ENCODE peak calls at places on chromosome 11, in nine cellular contexts. One of them, this sample, is unnamed.

GRCh38 chr11:117657801-117658200 is 139.2 kb downstream of the DSCAML1 start:
- DNase-seq in A549: no peak
- DNase-seq in K562: no peak
- DNase-seq in tibial nerve: no peak
- DNase-seq in transverse colon: no peak
- DNase-seq in sigmoid colon: no peak
- DNase-seq in GM12878: no peak
- DNase-seq in stomach: no peak
- DNase-seq in SK-N-SH: no peak
- DNase-seq in this sample: no peak

GRCh38 chr11:121486054-121486453 is 33.3 kb upstream of the SORL1-AS1 start:
- DNase-seq in A549: no peak
- DNase-seq in K562: no peak
- DNase-seq in tibial nerve: no peak
- DNase-seq in transverse colon: no peak
- DNase-seq in sigmoid colon: no peak
- DNase-seq in GM12878: no peak
- DNase-seq in stomach: no peak
- DNase-seq in SK-N-SH: no peak
- DNase-seq in this sample: no peak

GRCh38 chr11:94880216-94880615 is 93.1 kb downstream of the CWC15 start:
- DNase-seq in A549: peak
- DNase-seq in K562: no peak
- DNase-seq in tibial nerve: no peak
- DNase-seq in transverse colon: no peak
- DNase-seq in sigmoid colon: no peak
- DNase-seq in GM12878: no peak
- DNase-seq in stomach: no peak
- DNase-seq in SK-N-SH: no peak
- DNase-seq in this sample: no peak

GRCh38 chr11:93208663-93209270 is 11.0 kb upstream of the SLC36A4 start:
- DNase-seq in A549: no peak
- DNase-seq in K562: no peak
- DNase-seq in tibial nerve: no peak
- DNase-seq in transverse colon: no peak
- DNase-seq in sigmoid colon: no peak
- DNase-seq in GM12878: no peak
- DNase-seq in stomach: no peak
- DNase-seq in SK-N-SH: no peak
- DNase-seq in this sample: no peak

GRCh38 chr11:88292156-88292844 is 45.2 kb downstream of the CTSC start:
- DNase-seq in A549: peak
- DNase-seq in K562: no peak
- DNase-seq in tibial nerve: no peak
- DNase-seq in transverse colon: peak
- DNase-seq in sigmoid colon: no peak
- DNase-seq in GM12878: no peak
- DNase-seq in stomach: peak
- DNase-seq in SK-N-SH: peak
- DNase-seq in this sample: no peak

GRCh38 chr11:13287026-13287425 is 9.4 kb downstream of the BMAL1 start:
- DNase-seq in A549: no peak
- DNase-seq in K562: no peak
- DNase-seq in tibial nerve: no peak
- DNase-seq in transverse colon: no peak
- DNase-seq in sigmoid colon: no peak
- DNase-seq in GM12878: no peak
- DNase-seq in stomach: no peak
- DNase-seq in SK-N-SH: no peak
- DNase-seq in this sample: no peak

GRCh38 chr11:80816966-80817365 is 1376.1 kb upstream of the TENM4 start:
- DNase-seq in A549: no peak
- DNase-seq in K562: no peak
- DNase-seq in tibial nerve: no peak
- DNase-seq in transverse colon: no peak
- DNase-seq in sigmoid colon: no peak
- DNase-seq in GM12878: peak
- DNase-seq in stomach: no peak
- DNase-seq in SK-N-SH: no peak
- DNase-seq in this sample: no peak

GRCh38 chr11:62599909-62600308 is 1.8 kb downstream of the MTA2 start:
- DNase-seq in A549: no peak
- DNase-seq in K562: no peak
- DNase-seq in tibial nerve: no peak
- DNase-seq in transverse colon: no peak
- DNase-seq in sigmoid colon: no peak
- DNase-seq in GM12878: no peak
- DNase-seq in stomach: no peak
- DNase-seq in SK-N-SH: no peak
- DNase-seq in this sample: no peak

GRCh38 chr11:3223932-3224729 is 5.5 kb upstream of the MRGPRG start:
- DNase-seq in A549: no peak
- DNase-seq in K562: no peak
- DNase-seq in tibial nerve: no peak
- DNase-seq in transverse colon: no peak
- DNase-seq in sigmoid colon: no peak
- DNase-seq in GM12878: no peak
- DNase-seq in stomach: peak
- DNase-seq in SK-N-SH: peak
- DNase-seq in this sample: no peak

GRCh38 chr11:1073261-1073724 is 1.4 kb upstream of the MUC2 start:
- DNase-seq in A549: peak
- DNase-seq in K562: no peak
- DNase-seq in tibial nerve: peak
- DNase-seq in transverse colon: peak
- DNase-seq in sigmoid colon: peak
- DNase-seq in GM12878: no peak
- DNase-seq in stomach: peak
- DNase-seq in SK-N-SH: no peak
- DNase-seq in this sample: no peak

GRCh38 chr11:93484716-93485115 is 58.5 kb downstream of the SMCO4 start:
- DNase-seq in A549: no peak
- DNase-seq in K562: no peak
- DNase-seq in tibial nerve: no peak
- DNase-seq in transverse colon: no peak
- DNase-seq in sigmoid colon: no peak
- DNase-seq in GM12878: no peak
- DNase-seq in stomach: no peak
- DNase-seq in SK-N-SH: peak
- DNase-seq in this sample: peak

GRCh38 chr11:31959711-31960110 is 131.2 kb upstream of the RCN1 start:
- DNase-seq in A549: peak
- DNase-seq in K562: no peak
- DNase-seq in tibial nerve: no peak
- DNase-seq in transverse colon: no peak
- DNase-seq in sigmoid colon: no peak
- DNase-seq in GM12878: no peak
- DNase-seq in stomach: no peak
- DNase-seq in SK-N-SH: no peak
- DNase-seq in this sample: no peak

GRCh38 chr11:62560566-62561103 is 13.1 kb downstream of the EEF1G start:
- DNase-seq in A549: peak
- DNase-seq in K562: peak
- DNase-seq in tibial nerve: peak
- DNase-seq in transverse colon: peak
- DNase-seq in sigmoid colon: peak
- DNase-seq in GM12878: no peak
- DNase-seq in stomach: peak
- DNase-seq in SK-N-SH: peak
- DNase-seq in this sample: peak

GRCh38 chr11:73270089-73270854 is 1.9 kb upstream of the P2RY6 start:
- DNase-seq in A549: no peak
- DNase-seq in K562: no peak
- DNase-seq in tibial nerve: no peak
- DNase-seq in transverse colon: no peak
- DNase-seq in sigmoid colon: peak
- DNase-seq in GM12878: no peak
- DNase-seq in stomach: peak
- DNase-seq in SK-N-SH: no peak
- DNase-seq in this sample: no peak

GRCh38 chr11:107882095-107882820 is 23.7 kb upstream of the SLC35F2 start:
- DNase-seq in A549: no peak
- DNase-seq in K562: peak
- DNase-seq in tibial nerve: no peak
- DNase-seq in transverse colon: no peak
- DNase-seq in sigmoid colon: no peak
- DNase-seq in GM12878: no peak
- DNase-seq in stomach: no peak
- DNase-seq in SK-N-SH: no peak
- DNase-seq in this sample: no peak

GRCh38 chr11:133639408-133639807 is 107.1 kb upstream of the OPCML start:
- DNase-seq in A549: no peak
- DNase-seq in K562: no peak
- DNase-seq in tibial nerve: no peak
- DNase-seq in transverse colon: no peak
- DNase-seq in sigmoid colon: no peak
- DNase-seq in GM12878: no peak
- DNase-seq in stomach: no peak
- DNase-seq in SK-N-SH: no peak
- DNase-seq in this sample: no peak

GRCh38 chr11:133004369-133004768 is 527.9 kb downstream of the OPCML start:
- DNase-seq in A549: no peak
- DNase-seq in K562: no peak
- DNase-seq in tibial nerve: no peak
- DNase-seq in transverse colon: no peak
- DNase-seq in sigmoid colon: no peak
- DNase-seq in GM12878: no peak
- DNase-seq in stomach: no peak
- DNase-seq in SK-N-SH: no peak
- DNase-seq in this sample: no peak

GRCh38 chr11:73478737-73479347 is 102.6 kb downstream of the RELT start:
- DNase-seq in A549: peak
- DNase-seq in K562: peak
- DNase-seq in tibial nerve: no peak
- DNase-seq in transverse colon: no peak
- DNase-seq in sigmoid colon: no peak
- DNase-seq in GM12878: no peak
- DNase-seq in stomach: no peak
- DNase-seq in SK-N-SH: peak
- DNase-seq in this sample: no peak

GRCh38 chr11:19890308-19890707 is 177.7 kb downstream of the NAV2 start:
- DNase-seq in A549: peak
- DNase-seq in K562: no peak
- DNase-seq in tibial nerve: no peak
- DNase-seq in transverse colon: no peak
- DNase-seq in sigmoid colon: no peak
- DNase-seq in GM12878: no peak
- DNase-seq in stomach: no peak
- DNase-seq in SK-N-SH: no peak
- DNase-seq in this sample: no peak

GRCh38 chr11:45078236-45079074 is 68.0 kb upstream of the PRDM11 start:
- DNase-seq in A549: no peak
- DNase-seq in K562: no peak
- DNase-seq in tibial nerve: no peak
- DNase-seq in transverse colon: no peak
- DNase-seq in sigmoid colon: peak
- DNase-seq in GM12878: no peak
- DNase-seq in stomach: no peak
- DNase-seq in SK-N-SH: peak
- DNase-seq in this sample: no peak
- TF ChIP-seq EP300 in A549: no peak
- TF ChIP-seq EP300 in K562: no peak
- TF ChIP-seq EP300 in tibial nerve: no peak
- TF ChIP-seq EP300 in transverse colon: no peak
- TF ChIP-seq EP300 in sigmoid colon: peak
- TF ChIP-seq EP300 in GM12878: no peak
- TF ChIP-seq EP300 in stomach: no peak
- TF ChIP-seq EP300 in SK-N-SH: no peak
- TF ChIP-seq EP300 in this sample: no peak

DNA sequence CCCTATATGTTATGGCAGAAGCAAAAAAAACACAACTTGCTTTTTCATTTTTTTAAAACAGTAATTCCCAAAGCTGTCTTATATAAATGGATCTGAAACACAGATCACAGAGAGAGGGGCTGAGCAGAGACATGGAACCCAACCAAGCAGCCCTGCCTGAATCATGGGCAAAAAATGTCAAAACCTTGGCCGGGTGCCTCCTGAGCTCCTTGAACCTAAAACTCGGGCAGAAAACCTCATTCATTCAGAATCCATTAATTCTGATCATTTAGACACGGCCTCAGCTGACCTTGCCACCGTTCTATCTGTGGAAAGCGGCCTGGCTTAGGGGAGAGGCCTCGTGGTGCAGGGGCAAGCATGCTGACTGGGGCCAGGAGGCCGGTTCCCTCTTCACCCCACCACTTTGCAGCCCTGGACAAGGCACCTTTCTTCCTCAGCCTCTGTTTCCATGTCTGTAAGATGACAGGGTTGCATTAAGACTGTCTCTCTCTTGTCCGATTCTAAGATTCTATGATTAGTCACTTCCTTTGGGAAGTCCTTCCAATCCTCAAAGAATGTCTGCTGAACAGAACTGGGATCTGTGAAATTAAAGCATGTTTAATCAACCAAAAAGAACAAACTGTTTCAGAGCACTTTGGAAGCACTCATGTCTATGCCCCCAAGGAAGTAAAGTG is 26.0 kb downstream of the TENM4 start:
- DNase-seq in A549: no peak
- DNase-seq in K562: no peak
- DNase-seq in tibial nerve: no peak
- DNase-seq in transverse colon: no peak
- DNase-seq in sigmoid colon: no peak
- DNase-seq in GM12878: no peak
- DNase-seq in stomach: no peak
- DNase-seq in SK-N-SH: no peak
- DNase-seq in this sample: no peak
- H3K4me3 ChIP-seq in A549: no peak
- H3K4me3 ChIP-seq in K562: no peak
- H3K4me3 ChIP-seq in tibial nerve: no peak
- H3K4me3 ChIP-seq in transverse colon: no peak
- H3K4me3 ChIP-seq in sigmoid colon: no peak
- H3K4me3 ChIP-seq in GM12878: no peak
- H3K4me3 ChIP-seq in stomach: no peak
- H3K4me3 ChIP-seq in SK-N-SH: peak
- H3K4me3 ChIP-seq in this sample: no peak

GRCh38 chr11:70537576-70538571 is 139.5 kb downstream of the CTTN start:
- DNase-seq in A549: no peak
- DNase-seq in K562: no peak
- DNase-seq in tibial nerve: no peak
- DNase-seq in transverse colon: no peak
- DNase-seq in sigmoid colon: peak
- DNase-seq in GM12878: no peak
- DNase-seq in stomach: no peak
- DNase-seq in SK-N-SH: peak
- DNase-seq in this sample: no peak
- TF ChIP-seq EP300 in A549: no peak
- TF ChIP-seq EP300 in K562: no peak
- TF ChIP-seq EP300 in tibial nerve: no peak
- TF ChIP-seq EP300 in transverse colon: no peak
- TF ChIP-seq EP300 in sigmoid colon: no peak
- TF ChIP-seq EP300 in GM12878: no peak
- TF ChIP-seq EP300 in stomach: no peak
- TF ChIP-seq EP300 in SK-N-SH: no peak
- TF ChIP-seq EP300 in this sample: no peak

DNA sequence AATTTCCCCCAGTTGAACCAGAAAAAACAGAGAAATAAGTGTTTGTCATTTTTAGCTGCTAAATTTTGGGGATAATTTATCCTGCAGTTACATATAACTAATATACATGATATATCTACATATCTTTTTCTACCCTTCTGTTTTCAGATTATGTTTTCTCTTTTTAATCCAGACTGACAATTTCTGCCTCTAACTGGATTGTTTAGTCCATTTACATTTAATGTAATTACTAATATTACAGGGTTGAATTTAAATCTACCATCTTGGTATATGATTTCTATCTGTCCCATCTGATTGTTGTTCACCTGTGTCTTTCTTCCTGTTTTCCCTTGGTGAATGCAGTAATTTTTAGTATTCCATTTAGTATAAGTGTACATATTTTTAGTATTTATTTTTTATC is 5.7 kb downstream of the NNMT start:
- DNase-seq in A549: no peak
- DNase-seq in K562: no peak
- DNase-seq in tibial nerve: no peak
- DNase-seq in transverse colon: no peak
- DNase-seq in sigmoid colon: no peak
- DNase-seq in GM12878: no peak
- DNase-seq in stomach: no peak
- DNase-seq in SK-N-SH: no peak
- DNase-seq in this sample: no peak
- H3K4me3 ChIP-seq in A549: peak
- H3K4me3 ChIP-seq in K562: no peak
- H3K4me3 ChIP-seq in tibial nerve: no peak
- H3K4me3 ChIP-seq in transverse colon: no peak
- H3K4me3 ChIP-seq in sigmoid colon: no peak
- H3K4me3 ChIP-seq in GM12878: no peak
- H3K4me3 ChIP-seq in stomach: peak
- H3K4me3 ChIP-seq in SK-N-SH: no peak
- H3K4me3 ChIP-seq in this sample: peak

This sample was measured in esophagus muscularis mucosa.